ENCODE peak calls at places on chromosomes 3 and 15, in nine cellular contexts. M, K, O, Q, I, F, C, A and G are unnamed samples.

GRCh38 chr3:57852896-57853295 is 96.8 kb downstream of the SLMAP start:
- DNase-seq in M (peak), K (peak), O (no peak), Q (no peak), I (peak), F (no peak), C (no peak), A (no peak), G (peak)

GRCh38 chr15:34753236-34753894 is 1.4 kb downstream of the GJD2 start:
- DNase-seq in M (peak), K (peak), O (peak), Q (no peak), I (peak), F (peak), C (no peak), A (no peak), G (peak)

GRCh38 chr15:44598892-44599291 is 61.9 kb downstream of the EIF3J start:
- DNase-seq in M (peak), K (no peak), O (no peak), Q (no peak), I (peak), F (no peak), C (no peak), A (no peak), G (peak)

GRCh38 chr3:63141-63845 is 133.3 kb upstream of the CHL1 start:
- DNase-seq in M (peak), K (no peak), O (no peak), Q (no peak), I (no peak), F (no peak), C (no peak), A (no peak), G (no peak)

GRCh38 chr3:70006089-70006488 is 6.6 kb downstream of the SAMMSON start:
- DNase-seq in M (no peak), K (no peak), O (no peak), Q (no peak), I (peak), F (no peak), C (no peak), A (no peak), G (no peak)

GRCh38 chr3:134370611-134371451 is 3.4 kb downstream of the AMOTL2 start:
- DNase-seq in M (no peak), K (peak), O (no peak), Q (no peak), I (no peak), F (no peak), C (no peak), A (no peak), G (no peak)

GRCh38 chr3:62186967-62187366 is 186.4 kb downstream of the FEZF2 start:
- DNase-seq in M (no peak), K (peak), O (peak), Q (no peak), I (peak), F (no peak), C (peak), A (no peak), G (peak)

GRCh38 chr3:46700772-46701171 is 420 bp upstream of the TMIE start:
- DNase-seq in M (no peak), K (no peak), O (peak), Q (no peak), I (no peak), F (no peak), C (no peak), A (no peak), G (no peak)

GRCh38 chr15:61063875-61064320 is 165.2 kb downstream of the RORA start:
- DNase-seq in M (no peak), K (no peak), O (no peak), Q (no peak), I (no peak), F (no peak), C (no peak), A (no peak), G (no peak)

GRCh38 chr3:9180764-9181117 is 68.7 kb downstream of the SRGAP3 start:
- DNase-seq in M (no peak), K (no peak), O (no peak), Q (no peak), I (no peak), F (no peak), C (no peak), A (no peak), G (no peak)

GRCh38 chr15:88918738-88919137 is 5.6 kb upstream of the MFGE8 start:
- DNase-seq in M (peak), K (peak), O (no peak), Q (peak), I (peak), F (peak), C (peak), A (peak), G (peak)

GRCh38 chr15:73464602-73465001 is 21.6 kb downstream of the REC114 start:
- DNase-seq in M (no peak), K (no peak), O (no peak), Q (no peak), I (no peak), F (no peak), C (no peak), A (no peak), G (peak)

GRCh38 chr3:179977356-179977755 is 59.4 kb downstream of the PEX5L start:
- DNase-seq in M (no peak), K (no peak), O (no peak), Q (no peak), I (no peak), F (no peak), C (no peak), A (no peak), G (no peak)

GRCh38 chr3:111087924-111088469 is 16.4 kb downstream of the NECTIN3 start:
- DNase-seq in M (no peak), K (no peak), O (no peak), Q (no peak), I (no peak), F (no peak), C (no peak), A (no peak), G (no peak)

GRCh38 chr3:140972833-140973232 is 31.2 kb downstream of the SLC25A36 start:
- DNase-seq in M (peak), K (peak), O (no peak), Q (no peak), I (peak), F (no peak), C (no peak), A (no peak), G (peak)

GRCh38 chr3:52085883-52086282 is 29.5 kb upstream of the DUSP7 start:
- DNase-seq in M (no peak), K (no peak), O (no peak), Q (no peak), I (no peak), F (no peak), C (no peak), A (no peak), G (no peak)

GRCh38 chr3:187368765-187369450 is 723 bp downstream of the RTP4 start:
- DNase-seq in M (no peak), K (peak), O (no peak), Q (peak), I (peak), F (no peak), C (no peak), A (no peak), G (no peak)

GRCh38 chr3:41853495-41853894 is 108.4 kb downstream of the ULK4 start:
- DNase-seq in M (peak), K (no peak), O (no peak), Q (no peak), I (no peak), F (no peak), C (no peak), A (no peak), G (peak)

GRCh38 chr3:40109641-40110490 is 199.6 kb upstream of the EIF1B start:
- DNase-seq in M (no peak), K (no peak), O (no peak), Q (no peak), I (no peak), F (no peak), C (no peak), A (no peak), G (peak)

GRCh38 chr3:127780536-127781400 is 41.5 kb downstream of the MGLL start:
- DNase-seq in M (no peak), K (peak), O (no peak), Q (no peak), I (no peak), F (no peak), C (no peak), A (no peak), G (no peak)

GRCh38 chr15:94576889-94577533 is 345.6 kb downstream of the MCTP2 start:
- DNase-seq in M (no peak), K (peak), O (peak), Q (no peak), I (peak), F (no peak), C (peak), A (no peak), G (peak)

GRCh38 chr3:109132801-109133473 is 3.6 kb upstream of the C3orf85 start:
- DNase-seq in M (peak), K (no peak), O (no peak), Q (no peak), I (no peak), F (no peak), C (no peak), A (no peak), G (peak)

GRCh38 chr15:82046668-82047492 is 1.1 kb upstream of the MEX3B start:
- DNase-seq in M (peak), K (peak), O (peak), Q (peak), I (peak), F (peak), C (peak), A (peak), G (peak)

GRCh38 chr15:47717036-47717611 is at the start of gene SEMA6D:
- DNase-seq in M (peak), K (peak), O (no peak), Q (no peak), I (peak), F (peak), C (no peak), A (peak), G (peak)
- H3K4me3 ChIP-seq in M (peak), K (peak), O (no peak), Q (no peak), I (peak), F (peak), C (no peak), A (peak), G (peak)

GRCh38 chr3:24943961-24944360 is 449.3 kb upstream of the THRB start:
- DNase-seq in M (no peak), K (no peak), O (no peak), Q (no peak), I (no peak), F (no peak), C (no peak), A (no peak), G (no peak)

GRCh38 chr3:24951186-24951585 is 456.5 kb upstream of the THRB start:
- DNase-seq in M (no peak), K (no peak), O (no peak), Q (no peak), I (no peak), F (no peak), C (no peak), A (no peak), G (no peak)

GRCh38 chr3:24945575-24945974 is 450.9 kb upstream of the THRB start:
- DNase-seq in M (no peak), K (no peak), O (no peak), Q (no peak), I (no peak), F (no peak), C (no peak), A (no peak), G (no peak)

GRCh38 chr3:24944803-24945202 is 450.2 kb upstream of the THRB start:
- DNase-seq in M (no peak), K (no peak), O (no peak), Q (no peak), I (no peak), F (no peak), C (no peak), A (no peak), G (no peak)

DNA sequence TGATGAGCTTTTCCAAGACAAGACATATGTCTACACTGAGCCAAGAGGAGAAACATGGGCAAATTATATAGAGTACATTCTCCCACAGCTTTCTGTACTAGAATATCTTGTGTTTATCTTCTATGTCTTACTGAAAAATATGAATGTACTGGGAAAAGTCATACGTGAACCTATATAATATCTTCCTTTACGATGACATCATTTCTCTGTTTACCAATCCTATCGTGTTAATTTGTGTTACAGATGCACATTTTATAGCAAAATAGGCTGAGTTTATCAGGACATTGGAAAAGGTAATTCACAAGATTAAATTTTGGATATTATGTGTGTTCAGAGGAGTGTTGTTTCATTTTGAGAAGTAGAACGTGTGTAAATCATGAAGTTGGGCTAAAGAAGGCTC is 452.5 kb upstream of the THRB start:
- DNase-seq in M (no peak), K (no peak), O (no peak), Q (no peak), I (no peak), F (no peak), C (no peak), A (no peak), G (no peak)
- TF ChIP-seq CTCF in M (no peak), K (no peak), O (no peak), Q (no peak), I (no peak), F (no peak), C (no peak), A (no peak), G (no peak)

DNA sequence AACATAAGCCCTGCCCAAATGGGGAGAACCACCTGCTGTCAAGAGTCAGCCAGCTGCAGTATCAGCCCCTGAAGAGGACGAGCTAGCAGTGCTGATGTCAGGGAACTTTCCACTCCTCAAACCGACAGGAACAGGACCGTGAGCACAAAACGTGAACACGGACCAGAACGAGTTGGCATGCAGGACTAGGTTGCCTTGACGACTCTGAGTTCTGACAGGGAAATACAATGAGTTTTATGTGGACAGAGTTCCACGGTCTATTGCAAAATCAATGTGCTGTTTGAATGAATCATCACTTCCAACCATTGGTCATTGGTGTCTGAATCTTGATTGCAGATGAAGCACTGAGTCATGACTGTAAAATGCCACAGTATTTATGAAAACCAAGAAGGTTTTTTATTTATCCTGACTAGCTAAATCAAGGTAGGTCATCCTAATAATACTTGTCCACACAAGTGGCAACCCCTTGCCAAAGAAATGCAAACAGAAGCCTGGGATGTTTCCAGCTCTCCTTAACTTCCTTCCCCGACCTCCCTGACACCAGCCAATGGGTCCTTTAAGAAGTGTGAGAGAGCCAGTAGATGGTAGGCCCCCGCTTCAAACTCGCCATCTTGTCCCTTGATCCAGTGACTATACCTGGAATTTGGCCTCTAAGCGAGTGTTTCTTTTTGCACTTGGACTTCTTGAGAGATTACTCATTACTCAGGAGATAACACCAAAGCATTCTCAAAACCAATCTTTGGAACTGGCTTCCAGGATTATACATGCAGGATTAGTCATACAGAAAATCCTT is 119.6 kb downstream of the ASB7 start:
- DNase-seq in M (peak), K (peak), O (no peak), Q (no peak), I (peak), F (peak), C (peak), A (peak), G (peak)
- H3K4me3 ChIP-seq in M (peak), K (peak), O (no peak), Q (no peak), I (no peak), F (no peak), C (peak), A (no peak), G (peak)

DNA sequence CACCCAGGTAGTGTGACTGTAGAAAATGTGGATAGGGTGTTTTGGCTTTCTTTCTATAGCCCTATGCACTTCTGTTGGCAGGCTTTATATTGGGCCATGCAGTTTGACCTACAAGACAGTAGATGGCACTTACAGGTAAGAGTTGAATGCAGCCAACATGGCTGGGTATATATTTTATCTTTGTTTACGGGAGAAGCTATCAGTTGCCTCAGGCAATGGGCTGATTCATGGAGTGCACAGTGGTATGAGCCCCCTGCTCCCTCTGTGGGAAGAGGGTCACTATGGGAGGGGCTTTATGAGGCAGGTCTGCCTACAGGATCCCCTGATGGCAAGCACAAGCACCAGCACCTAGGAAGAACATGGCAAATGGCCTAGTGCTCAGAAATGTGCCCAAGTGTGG is 301.2 kb upstream of the CDIN1 start:
- DNase-seq in M (peak), K (no peak), O (no peak), Q (no peak), I (peak), F (no peak), C (no peak), A (no peak), G (peak)
- TF ChIP-seq CTCF in M (peak), K (peak), O (peak), Q (no peak), I (peak), F (no peak), C (peak), A (no peak), G (peak)

GRCh38 chr15:65258370-65258769 is 28.3 kb downstream of the PARP16 start:
- DNase-seq in M (no peak), K (peak), O (no peak), Q (no peak), I (no peak), F (no peak), C (no peak), A (no peak), G (no peak)

GRCh38 chr15:65263313-65263712 is 23.4 kb downstream of the PARP16 start:
- DNase-seq in M (peak), K (peak), O (no peak), Q (no peak), I (peak), F (no peak), C (no peak), A (no peak), G (no peak)

GRCh38 chr15:65258863-65259262 is 27.8 kb downstream of the PARP16 start:
- DNase-seq in M (no peak), K (peak), O (no peak), Q (no peak), I (peak), F (no peak), C (no peak), A (no peak), G (no peak)

GRCh38 chr15:65254237-65254820 is 32.4 kb downstream of the PARP16 start:
- DNase-seq in M (no peak), K (no peak), O (no peak), Q (no peak), I (no peak), F (no peak), C (no peak), A (no peak), G (peak)

GRCh38 chr15:65259367-65259781 is 27.3 kb downstream of the PARP16 start:
- DNase-seq in M (no peak), K (peak), O (no peak), Q (no peak), I (peak), F (no peak), C (no peak), A (peak), G (no peak)
- H3K4me3 ChIP-seq in M (no peak), K (no peak), O (no peak), Q (no peak), I (no peak), F (no peak), C (no peak), A (no peak), G (no peak)

GRCh38 chr3:14175383-14176037 is 2.9 kb downstream of the XPC start:
- DNase-seq in M (peak), K (peak), O (no peak), Q (peak), I (no peak), F (no peak), C (no peak), A (no peak), G (no peak)
- TF ChIP-seq CTCF in M (no peak), K (no peak), O (no peak), Q (no peak), I (no peak), F (no peak), C (no peak), A (no peak), G (no peak)

GRCh38 chr15:65355983-65356353 is 21.8 kb downstream of the IGDCC3 start:
- DNase-seq in M (no peak), K (no peak), O (no peak), Q (no peak), I (no peak), F (no peak), C (no peak), A (no peak), G (no peak)
- H3K4me3 ChIP-seq in M (no peak), K (no peak), O (no peak), Q (no peak), I (peak), F (peak), C (no peak), A (peak), G (peak)

DNA sequence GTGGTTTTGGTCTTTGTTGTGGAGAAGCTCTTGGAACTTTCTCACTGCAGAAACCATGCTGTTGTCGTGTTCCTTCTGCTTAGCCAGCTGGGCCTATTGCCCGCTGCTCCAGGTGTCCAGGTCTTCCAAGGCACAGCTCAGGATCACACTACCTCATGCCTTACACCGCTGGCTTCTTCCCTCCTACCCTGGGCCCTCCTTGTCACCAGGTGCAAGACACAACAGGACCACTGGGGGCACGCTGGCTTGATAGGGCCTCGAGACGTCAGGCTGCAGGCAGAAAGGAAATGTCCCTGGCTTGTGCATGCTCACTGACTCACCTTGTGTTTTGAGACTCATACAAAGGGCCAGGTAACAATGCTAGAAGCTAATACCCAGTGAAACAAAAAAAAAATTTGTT is 32.3 kb downstream of the PAQR9 start:
- DNase-seq in M (no peak), K (no peak), O (no peak), Q (no peak), I (no peak), F (no peak), C (no peak), A (no peak), G (no peak)
- TF ChIP-seq CTCF in M (peak), K (no peak), O (no peak), Q (peak), I (peak), F (no peak), C (no peak), A (no peak), G (peak)